ENCODE peak calls at places on chromosomes 7 and 10, in four cellular contexts. U is GM12891, A is GM12878, V is K562. C is an unnamed sample.

GRCh38 chr10:110547139-110547761 is 20.2 kb upstream of the SMC3 start:
- DNase-seq in V (peak; percentile 55), U (no peak), A (no peak), C (no peak)

GRCh38 chr10:114879541-114880158 is 58.1 kb downstream of the FHIP2A start:
- DNase-seq in V (peak; percentile 47), U (peak; percentile 29), A (peak; percentile 4), C (peak; percentile 26)

GRCh38 chr10:123043409-123043925 is 34.7 kb downstream of the ACADSB start:
- DNase-seq in V (peak; percentile 72), A (peak; percentile 30), U (peak; percentile 39), C (peak; percentile 38)

GRCh38 chr7:93036807-93037206 is 81.0 kb downstream of the SAMD9 start:
- DNase-seq in A (peak; percentile 61), V (no peak), U (peak; percentile 32), C (no peak)

GRCh38 chr10:35822316-35822715 is 180.2 kb upstream of the FZD8 start:
- DNase-seq in U (no peak), V (no peak), A (no peak), C (no peak)

GRCh38 chr10:49756641-49757040 is 5.5 kb downstream of the OGDHL start:
- DNase-seq in V (no peak), U (no peak), A (no peak), C (no peak)

GRCh38 chr10:119834188-119834587 is 38.5 kb downstream of the MCMBP start:
- DNase-seq in A (no peak), V (peak; percentile 48), U (no peak), C (no peak)

GRCh38 chr7:96936621-96937020 is 68.7 kb upstream of the DLX6 start:
- DNase-seq in A (no peak), V (no peak), U (no peak), C (no peak)

GRCh38 chr10:23693895-23694294 is 255.0 kb downstream of the OTUD1 start:
- DNase-seq in V (no peak), A (no peak), U (no peak), C (no peak)

GRCh38 chr10:126576336-126576735 is 94.2 kb downstream of the C10orf90 start:
- DNase-seq in V (no peak), U (no peak), A (no peak), C (no peak)

GRCh38 chr7:17206354-17206905 is 92.0 kb upstream of the AHR start:
- DNase-seq in V (peak; percentile 28), A (no peak), U (no peak), C (no peak)

GRCh38 chr7:23864984-23865383 is 155.0 kb downstream of the STK31 start:
- DNase-seq in A (no peak), V (no peak), U (no peak), C (no peak)

GRCh38 chr10:72315611-72316385 is 38.9 kb downstream of the DNAJB12 start:
- DNase-seq in U (no peak), V (no peak), A (no peak), C (no peak)

GRCh38 chr10:61397175-61397986 is 55.8 kb downstream of the TMEM26 start:
- DNase-seq in A (no peak), U (no peak), V (peak; percentile 18), C (peak; percentile 7)

GRCh38 chr7:18140943-18141342 is 113.3 kb upstream of the PRPS1L1 start:
- DNase-seq in A (no peak), U (no peak), V (no peak), C (no peak)

GRCh38 chr10:33521062-33521461 is 186.6 kb upstream of the NRP1 start:
- DNase-seq in V (no peak), A (no peak), U (no peak), C (no peak)

GRCh38 chr7:38893061-38893460 is 15.9 kb downstream of the VPS41 start:
- DNase-seq in U (no peak), V (no peak), A (no peak), C (no peak)

GRCh38 chr10:97574374-97575100 is 2.0 kb downstream of the ANKRD2 start:
- DNase-seq in U (no peak), A (no peak), V (no peak), C (no peak)

GRCh38 chr10:96673318-96674099 is 46.8 kb downstream of the PIK3AP1 start:
- DNase-seq in A (peak; percentile 67), U (no peak), V (no peak), C (peak; percentile 49)

GRCh38 chr7:132134814-132135445 is 441.3 kb downstream of the PLXNA4 start:
- DNase-seq in A (no peak), U (no peak), V (no peak), C (no peak)

GRCh38 chr7:132255898-132256297 is 320.4 kb downstream of the PLXNA4 start:
- DNase-seq in A (no peak), U (no peak), V (no peak), C (no peak)

GRCh38 chr10:127309609-127310008 is 113.2 kb upstream of the INSYN2A start:
- DNase-seq in V (no peak), U (no peak), A (no peak), C (no peak)

GRCh38 chr7:4188646-4189045 is 493.4 kb upstream of the FOXK1 start:
- DNase-seq in A (no peak), U (no peak), V (no peak), C (no peak)

GRCh38 chr7:4191525-4191924 is 490.6 kb upstream of the FOXK1 start:
- DNase-seq in U (no peak), V (no peak), A (no peak), C (no peak)

GRCh38 chr7:4190021-4190981 is 491.8 kb upstream of the FOXK1 start:
- DNase-seq in U (no peak), V (no peak), A (no peak), C (no peak)

GRCh38 chr7:4189151-4189570 is 492.9 kb upstream of the FOXK1 start:
- DNase-seq in V (no peak), U (no peak), A (no peak), C (no peak)

GRCh38 chr7:4191046-4191445 is 491.0 kb upstream of the FOXK1 start:
- DNase-seq in U (no peak), V (no peak), A (no peak), C (no peak)
- TF ChIP-seq SPI1 in U (no peak), V (no peak), A (no peak), C (no peak)

DNA sequence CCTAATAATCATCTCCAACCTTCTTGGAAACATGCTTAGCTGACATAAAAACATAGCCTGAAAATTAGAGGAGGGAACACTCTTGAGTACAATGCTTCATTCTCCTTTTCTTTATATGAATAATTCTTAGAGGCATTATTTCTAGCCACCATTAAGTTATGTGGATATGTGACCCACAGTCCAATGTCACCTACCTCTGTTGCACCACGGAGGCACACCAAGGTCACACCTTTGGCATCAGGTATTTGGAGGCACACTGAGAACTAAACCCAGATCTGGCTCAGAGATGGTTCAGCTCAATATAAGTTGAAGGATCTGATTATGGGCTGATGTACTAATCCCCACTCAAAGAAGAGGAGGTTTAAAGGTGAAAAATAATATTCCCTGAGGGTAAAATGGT is 385.1 kb downstream of the POM121L12 start:
- DNase-seq in U (no peak), A (no peak), V (no peak), C (no peak)
- TF ChIP-seq SPI1 in U (no peak), A (no peak), V (no peak), C (no peak)

GRCh38 chr7:149719912-149720335 is 53.5 kb downstream of the ZNF467 start:
- DNase-seq in V (peak; percentile 94), A (no peak), U (no peak), C (no peak)

GRCh38 chr7:149719050-149719899 is 54.1 kb downstream of the ZNF467 start:
- DNase-seq in U (no peak), A (no peak), V (peak; percentile 98), C (no peak)

GRCh38 chr7:149721084-149721601 is 52.2 kb downstream of the ZNF467 start:
- DNase-seq in U (no peak), V (no peak), A (no peak), C (no peak)

GRCh38 chr7:149718730-149719049 is 54.7 kb downstream of the ZNF467 start:
- DNase-seq in U (no peak), A (no peak), V (no peak), C (no peak)

DNA sequence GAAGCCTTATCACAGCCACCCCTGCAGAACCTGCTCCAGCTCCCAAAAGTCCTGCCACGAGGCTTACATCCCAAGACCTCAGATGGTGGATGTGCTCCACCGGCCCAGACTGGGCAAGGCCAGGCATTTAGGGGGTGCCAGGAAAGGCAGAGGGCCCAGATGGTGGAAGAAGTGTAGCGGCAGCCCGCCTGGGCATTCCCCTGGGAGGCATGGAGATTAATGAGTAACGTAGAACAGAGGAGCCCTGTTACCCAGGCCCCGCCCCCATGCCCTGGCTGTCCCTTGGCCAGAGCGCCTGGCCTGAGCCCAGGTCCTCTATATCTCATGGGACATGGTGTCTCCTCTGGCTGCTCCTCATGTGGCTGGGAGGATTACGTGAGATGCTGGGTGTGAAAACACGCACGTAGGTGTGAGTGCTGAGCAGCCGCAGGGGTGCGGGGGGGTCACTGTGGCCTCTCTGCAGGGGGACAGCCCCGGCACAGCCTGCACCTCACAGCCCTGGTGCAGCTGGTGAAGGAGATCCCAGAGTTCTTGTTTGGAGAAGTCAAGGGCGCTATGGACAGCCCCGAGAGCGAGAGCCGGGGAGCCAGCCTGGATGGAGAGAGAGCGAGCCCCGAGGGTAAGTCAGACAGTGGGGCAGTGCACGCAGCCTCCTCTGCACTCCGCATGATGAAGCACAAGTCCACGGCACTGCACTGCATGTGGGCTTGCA is 52.9 kb downstream of the ZNF467 start:
- DNase-seq in V (no peak), U (no peak), A (no peak), C (no peak)
- TF ChIP-seq SPI1 in V (no peak), U (no peak), A (no peak), C (no peak)

DNA sequence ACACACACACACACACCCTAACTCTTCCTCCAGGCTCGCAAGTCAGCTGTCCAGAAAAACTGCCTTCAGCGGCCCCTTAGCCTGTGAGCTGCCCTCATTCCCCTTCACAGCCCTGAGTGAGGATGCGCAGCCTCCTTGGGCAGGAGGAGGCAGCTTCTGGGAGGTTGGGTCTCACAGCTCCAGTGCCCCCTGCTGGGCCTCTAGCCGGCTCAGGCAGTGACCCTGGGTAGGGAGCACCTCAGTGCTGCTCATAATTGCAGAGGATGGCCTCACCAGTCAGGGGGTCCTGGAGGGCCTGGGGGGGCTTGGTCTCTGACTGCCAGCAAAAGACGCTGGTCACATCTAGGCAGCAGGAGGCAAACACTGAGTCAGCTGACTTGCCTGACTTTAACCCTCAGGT is 43.7 kb downstream of the ZNF273 start:
- DNase-seq in A (no peak), U (no peak), V (peak; percentile 40), C (no peak)
- TF ChIP-seq SPI1 in A (no peak), U (no peak), V (no peak), C (no peak)

GRCh38 chr7:101018271-101019167 is 1.4 kb upstream of the MUC17 start:
- DNase-seq in A (no peak), U (peak; percentile 39), V (no peak), C (no peak)
- TF ChIP-seq SPI1 in A (peak; percentile 71), U (peak; percentile 73), V (no peak), C (no peak)

DNA sequence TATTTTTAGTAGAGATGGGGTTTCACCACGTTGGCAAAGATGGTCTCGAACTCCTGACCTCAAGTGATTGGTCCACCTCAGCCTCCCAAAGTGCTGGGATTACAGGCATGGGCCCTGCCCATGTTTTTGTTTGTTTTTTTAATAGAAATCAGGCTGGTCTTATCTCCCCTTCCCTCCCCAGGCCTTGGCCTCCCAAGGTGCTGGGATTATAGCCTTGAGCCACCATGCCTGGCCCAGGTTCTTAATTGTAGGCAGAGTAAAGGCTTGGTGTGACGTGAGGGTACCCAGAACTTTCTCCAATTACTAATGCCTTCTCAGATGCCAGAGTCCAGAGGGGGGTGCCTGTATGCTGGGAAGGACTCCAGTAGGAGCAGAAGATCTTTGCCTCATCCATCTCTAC is 5.2 kb upstream of the MKRN1 start:
- DNase-seq in U (no peak), A (no peak), V (no peak), C (no peak)
- TF ChIP-seq SPI1 in U (no peak), A (no peak), V (no peak), C (no peak)